ENCODE peak calls at places on chromosomes 5 and 9, in seven cellular contexts. Q is CD4-positive, alpha-beta T cell; C is brain microvascular endothelial cell; H is cardiac muscle cell; K is sigmoid colon; L is mammary epithelial cell; P is heart left ventricle. O is an unnamed sample.
A peak's percentile ranks its signal among the peaks of the same experiment; 100 is the strongest.

GRCh38 chr5:147830035-147830434 is 1.4 kb downstream of the SPINK1 start:
- DNase-seq in Q (no peak), C (no peak), H (no peak), K (no peak), L (no peak), P (no peak), O (no peak)

GRCh38 chr5:136212252-136212721 is 19.3 kb upstream of the SMIM32 start:
- DNase-seq in Q (peak; percentile 7), C (no peak), H (peak; percentile 65), K (peak; percentile 76), L (no peak), P (peak; percentile 61), O (peak; percentile 48)

GRCh38 chr9:23842531-23843129 is 16.6 kb upstream of the ELAVL2 start:
- DNase-seq in Q (no peak), C (no peak), H (no peak), K (no peak), L (no peak), P (no peak), O (no peak)

GRCh38 chr9:93673844-93674334 is 97.5 kb downstream of the PHF2 start:
- DNase-seq in Q (no peak), C (no peak), H (no peak), K (peak; percentile 52), L (no peak), P (peak; percentile 11), O (no peak)

GRCh38 chr5:135138116-135138850 is 104.3 kb upstream of the PITX1 start:
- DNase-seq in Q (no peak), C (no peak), H (no peak), K (no peak), L (peak; percentile 65), P (no peak), O (no peak)

GRCh38 chr5:53403758-53404157 is 76.7 kb upstream of the FST start:
- DNase-seq in Q (no peak), C (peak; percentile 50), H (no peak), K (no peak), L (no peak), P (no peak), O (no peak)

GRCh38 chr9:35522189-35522588 is 32.3 kb downstream of the RUSC2 start:
- DNase-seq in Q (no peak), C (no peak), H (no peak), K (no peak), L (no peak), P (no peak), O (no peak)

GRCh38 chr5:137498301-137498735 is 808 bp downstream of the SPOCK1 start:
- DNase-seq in Q (no peak), C (no peak), H (peak; percentile 50), K (no peak), L (no peak), P (no peak), O (no peak)

GRCh38 chr9:116223926-116224325 is 70.3 kb downstream of the PAPPA start:
- DNase-seq in Q (no peak), C (no peak), H (no peak), K (no peak), L (no peak), P (no peak), O (no peak)

GRCh38 chr5:124908603-124909451 is 162.4 kb upstream of the ZNF608 start:
- DNase-seq in Q (no peak), C (no peak), H (peak; percentile 69), K (no peak), L (peak; percentile 45), P (no peak), O (no peak)

GRCh38 chr9:96478829-96479371 is 28.9 kb downstream of the HABP4 start:
- DNase-seq in Q (no peak), C (no peak), H (no peak), K (no peak), L (no peak), P (no peak), O (no peak)

GRCh38 chr9:91485006-91485405 is 61.4 kb upstream of the NFIL3 start:
- DNase-seq in Q (no peak), C (no peak), H (no peak), K (no peak), L (no peak), P (no peak), O (no peak)

GRCh38 chr5:19125956-19126713 is 861.9 kb downstream of the CDH18 start:
- DNase-seq in Q (no peak), C (no peak), H (no peak), K (no peak), L (peak; percentile 9), P (no peak), O (no peak)

GRCh38 chr9:125749951-125750655 is 2.9 kb downstream of the PBX3 start:
- DNase-seq in Q (no peak), C (no peak), H (no peak), K (no peak), L (peak; percentile 23), P (no peak), O (no peak)

GRCh38 chr5:10666531-10667305 is 94.3 kb downstream of the DAP start:
- DNase-seq in Q (no peak), C (no peak), H (no peak), K (no peak), L (no peak), P (no peak), O (no peak)

GRCh38 chr5:77379558-77380061 is 112.5 kb downstream of the WDR41 start:
- DNase-seq in Q (peak; percentile 6), C (no peak), H (no peak), K (no peak), L (no peak), P (no peak), O (no peak)

GRCh38 chr5:153816870-153817269 is 221.8 kb downstream of the FAM114A2 start:
- DNase-seq in Q (no peak), C (no peak), H (no peak), K (no peak), L (no peak), P (no peak), O (no peak)
- TF ChIP-seq CTCF in Q (no peak), C (no peak), H (no peak), K (no peak), L (no peak), P (no peak), O (no peak)

DNA sequence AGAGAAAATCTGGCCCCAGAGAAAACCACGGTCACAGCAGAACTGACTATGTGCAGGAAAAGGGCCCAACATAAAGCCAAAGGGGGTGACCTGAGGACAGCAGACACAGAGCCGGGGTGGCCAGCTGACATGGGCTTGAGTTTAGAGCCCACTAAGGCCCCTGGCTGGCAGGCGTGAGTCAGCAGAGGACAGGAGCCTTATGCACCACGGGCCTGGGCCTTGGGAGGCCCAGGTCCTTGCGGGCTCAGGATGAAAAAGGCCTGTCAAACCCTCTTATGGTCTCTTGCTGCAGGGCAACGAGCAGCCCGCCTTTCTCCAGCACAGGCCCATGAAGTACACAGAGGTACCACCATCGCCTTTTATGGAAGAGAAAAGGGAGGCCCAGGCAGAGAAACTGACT is 19.7 kb downstream of the STK10 start:
- DNase-seq in Q (no peak), C (no peak), H (no peak), K (no peak), L (no peak), P (no peak), O (no peak)
- H3K27ac ChIP-seq in Q (peak overlapping the region; percentile 37), C (no peak overlapping the region), H (peak overlapping the region; percentile 91), K (peak overlapping the region; percentile 37), L (no peak overlapping the region), P (peak overlapping the region; percentile 46), O (no peak overlapping the region)

GRCh38 chr5:131163315-131164119 is 1.5 kb downstream of the HINT1 start:
- DNase-seq in Q (no peak), C (no peak), H (no peak), K (no peak), L (peak; percentile 23), P (no peak), O (no peak)

GRCh38 chr5:131167615-131168014 is 2.6 kb upstream of the HINT1 start:
- DNase-seq in Q (no peak), C (no peak), H (no peak), K (no peak), L (no peak), P (no peak), O (no peak)

GRCh38 chr5:131164931-131165727 is at the start of gene HINT1:
- DNase-seq in Q (peak; percentile 81), C (peak; percentile 70), H (peak; percentile 95), K (peak; percentile 94), L (peak; percentile 92), P (peak; percentile 93), O (peak; percentile 90)

GRCh38 chr5:131160134-131160533 is 4.9 kb downstream of the HINT1 start:
- DNase-seq in Q (no peak), C (no peak), H (no peak), K (no peak), L (no peak), P (no peak), O (no peak)

GRCh38 chr5:131164161-131164930 is 710 bp downstream of the HINT1 start:
- DNase-seq in Q (peak; percentile 53), C (peak; percentile 79), H (peak; percentile 69), K (peak; percentile 86), L (peak; percentile 81), P (peak; percentile 62), O (peak; percentile 42)
- TF ChIP-seq CTCF in Q (peak; percentile 24), C (no peak), H (no peak), K (no peak), L (peak; percentile 4), P (no peak), O (no peak)

GRCh38 chr5:171450423-171451246 is 31.2 kb downstream of the FGF18 start:
- DNase-seq in Q (no peak), C (peak; percentile 60), H (no peak), K (peak; percentile 81), L (peak; percentile 46), P (peak; percentile 75), O (peak; percentile 18)
- H3K27ac ChIP-seq in Q (no peak overlapping the region), C (peak overlapping the region; percentile 82), H (no peak overlapping the region), K (peak overlapping the region; percentile 83), L (no peak overlapping the region), P (peak overlapping the region; percentile 81), O (no peak overlapping the region)

GRCh38 chr9:37972346-37972745 is 68.4 kb upstream of the SLC25A51 start:
- DNase-seq in Q (no peak), C (no peak), H (no peak), K (no peak), L (peak; percentile 20), P (no peak), O (no peak)
- TF ChIP-seq CTCF in Q (no peak), C (peak; percentile 57), H (peak; percentile 33), K (no peak), L (peak; percentile 26), P (no peak), O (no peak)

GRCh38 chr9:87890866-87891265 is 8.2 kb downstream of the SPATA31E1 start:
- DNase-seq in Q (no peak), C (no peak), H (no peak), K (no peak), L (no peak), P (no peak), O (no peak)
- H3K27ac ChIP-seq in Q (no peak overlapping the region), C (no peak overlapping the region), H (no peak overlapping the region), K (no peak overlapping the region), L (no peak overlapping the region), P (no peak overlapping the region), O (no peak overlapping the region)

DNA sequence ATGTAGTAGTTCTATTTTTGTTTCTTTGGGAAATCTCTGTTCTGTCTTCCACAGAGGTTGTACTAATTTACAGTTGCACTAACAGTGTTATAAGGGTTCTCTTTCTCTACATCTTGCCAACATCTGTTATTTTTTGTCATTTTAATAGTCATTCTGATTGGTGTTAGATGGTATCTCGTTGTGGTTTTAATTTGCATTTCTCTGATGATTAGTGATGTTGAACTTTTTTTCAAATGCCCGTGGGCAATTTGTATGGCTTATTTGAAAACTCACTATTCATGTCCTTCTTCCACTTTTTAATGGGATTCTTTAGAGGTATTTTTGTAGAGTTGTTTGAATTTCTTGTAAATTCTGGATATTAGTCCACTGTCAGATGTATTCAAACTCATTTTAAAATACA is 5.7 kb upstream of the SPATA31C2 start:
- DNase-seq in Q (no peak), C (no peak), H (no peak), K (no peak), L (peak; percentile 8), P (no peak), O (no peak)
- TF ChIP-seq CTCF in Q (no peak), C (no peak), H (no peak), K (no peak), L (no peak), P (no peak), O (no peak)

O was measured in CD8-positive, alpha-beta T cell.